ENCODE peak calls at places on chromosomes 16 and 17, in five cellular contexts. Y, K, C, T and L are unnamed samples.

GRCh38 chr17:50199651-50200446 is 1.6 kb downstream of the COL1A1 start:
- DNase-seq in T (peak; percentile 98), K (peak; percentile 91), C (peak; percentile 93), Y (peak; percentile 94), L (peak; percentile 92)

GRCh38 chr16:1066584-1067172 is 5.9 kb upstream of the SSTR5 start:
- DNase-seq in Y (no peak), C (no peak), T (no peak), K (no peak), L (no peak)

GRCh38 chr17:77748436-77748835 is 210.1 kb upstream of the TNRC6C start:
- DNase-seq in C (no peak), K (no peak), Y (no peak), T (no peak), L (peak; percentile 7)

GRCh38 chr17:303161-303560 is 49.4 kb downstream of the RPH3AL start:
- DNase-seq in K (no peak), T (no peak), Y (no peak), C (no peak), L (no peak)

GRCh38 chr17:78986048-78986648 is 6.4 kb upstream of the LGALS3BP start:
- DNase-seq in C (peak; percentile 30), K (no peak), Y (peak; percentile 17), T (no peak), L (no peak)

GRCh38 chr17:39755550-39756375 is 18.0 kb downstream of the GRB7 start:
- DNase-seq in Y (peak; percentile 15), K (no peak), C (no peak), T (no peak), L (no peak)

GRCh38 chr16:22898874-22899348 is 84.9 kb downstream of the HS3ST2 start:
- DNase-seq in T (peak; percentile 41), C (peak; percentile 17), K (no peak), Y (peak; percentile 52), L (peak; percentile 74)

GRCh38 chr17:44363613-44364159 is at the start of gene FAM171A2:
- DNase-seq in K (peak; percentile 20), Y (peak; percentile 87), C (no peak), T (peak; percentile 85), L (no peak)

GRCh38 chr17:68694791-68695485 is 93.8 kb upstream of the FAM20A start:
- DNase-seq in T (no peak), C (no peak), K (no peak), Y (no peak), L (no peak)

GRCh38 chr17:75773121-75773807 is 8.3 kb upstream of the GALK1 start:
- DNase-seq in Y (no peak), K (no peak), T (peak; percentile 50), C (no peak), L (no peak)

GRCh38 chr16:17448640-17449638 is 21.8 kb downstream of the XYLT1 start:
- DNase-seq in T (no peak), C (no peak), Y (no peak), K (no peak), L (no peak)

GRCh38 chr17:77884967-77885641 is 73.4 kb upstream of the TNRC6C start:
- DNase-seq in C (no peak), T (no peak), Y (no peak), K (no peak), L (no peak)

GRCh38 chr17:6592193-6592592 is 35.8 kb upstream of the PITPNM3 start:
- DNase-seq in C (no peak), K (no peak), T (no peak), Y (no peak), L (no peak)

GRCh38 chr17:44097110-44097810 is 26.2 kb downstream of the HDAC5 start:
- DNase-seq in C (peak; percentile 52), T (no peak), K (no peak), Y (peak; percentile 32), L (no peak)

GRCh38 chr17:47717261-47717697 is 15.8 kb upstream of the TBX21 start:
- DNase-seq in T (no peak), C (no peak), K (no peak), Y (no peak), L (no peak)

GRCh38 chr17:80847506-80848230 is 144.0 kb upstream of the CHMP6 start:
- DNase-seq in K (no peak), T (no peak), C (no peak), Y (no peak), L (no peak)

GRCh38 chr16:14283786-14284185 is 212.7 kb downstream of the MRTFB start:
- DNase-seq in K (no peak), Y (no peak), T (no peak), C (no peak), L (no peak)

GRCh38 chr17:73748521-73748920 is 104.3 kb upstream of the SDK2 start:
- DNase-seq in T (no peak), C (no peak), K (no peak), Y (no peak), L (no peak)

GRCh38 chr17:78534492-78535284 is 42.5 kb downstream of the DNAH17 start:
- DNase-seq in C (no peak), T (no peak), K (no peak), Y (no peak), L (no peak)

GRCh38 chr17:31548709-31549108 is 157.2 kb downstream of the RAB11FIP4 start:
- DNase-seq in Y (no peak), T (no peak), K (no peak), C (no peak), L (no peak)